ENCODE peak calls at places on chromosomes 13 and 19, in six cellular contexts. One of them, this sample, is unnamed.

GRCh38 chr13:58018020-58018419 is 386.5 kb downstream of the PCDH17 start:
- DNase-seq in SK-N-SH: no peak
- DNase-seq in sigmoid colon: no peak
- DNase-seq in K562: no peak
- DNase-seq in GM23338: no peak
- DNase-seq in endothelial cell of umbilical vein: no peak
- DNase-seq in this sample: no peak

GRCh38 chr19:51094696-51095279 is 12.1 kb upstream of the KLK14 start:
- DNase-seq in SK-N-SH: peak; percentile 89
- DNase-seq in GM23338: peak; percentile 77
- DNase-seq in sigmoid colon: no peak
- DNase-seq in endothelial cell of umbilical vein: peak; percentile 16
- DNase-seq in K562: peak; percentile 85
- DNase-seq in this sample: no peak

GRCh38 chr19:33905473-33905936 is 108.8 kb downstream of the KCTD15 start:
- DNase-seq in endothelial cell of umbilical vein: peak; percentile 51
- DNase-seq in GM23338: peak; percentile 68
- DNase-seq in SK-N-SH: peak; percentile 52
- DNase-seq in K562: no peak
- DNase-seq in sigmoid colon: no peak
- DNase-seq in this sample: no peak

GRCh38 chr19:35222373-35223005 is 6.0 kb downstream of the FAM187B start:
- DNase-seq in GM23338: no peak
- DNase-seq in K562: no peak
- DNase-seq in endothelial cell of umbilical vein: no peak
- DNase-seq in SK-N-SH: no peak
- DNase-seq in sigmoid colon: no peak
- DNase-seq in this sample: no peak

GRCh38 chr13:25214371-25215252 is 42.5 kb upstream of the AMER2 start:
- DNase-seq in sigmoid colon: peak; percentile 83
- DNase-seq in K562: no peak
- DNase-seq in SK-N-SH: no peak
- DNase-seq in GM23338: peak; percentile 50
- DNase-seq in endothelial cell of umbilical vein: no peak
- DNase-seq in this sample: no peak

GRCh38 chr19:55519461-55520311 is 17.2 kb downstream of the SBK2 start:
- DNase-seq in endothelial cell of umbilical vein: no peak
- DNase-seq in SK-N-SH: no peak
- DNase-seq in K562: no peak
- DNase-seq in sigmoid colon: no peak
- DNase-seq in GM23338: no peak
- DNase-seq in this sample: no peak

GRCh38 chr13:94390881-94391280 is 88.6 kb downstream of the DCT start:
- DNase-seq in K562: no peak
- DNase-seq in endothelial cell of umbilical vein: no peak
- DNase-seq in SK-N-SH: no peak
- DNase-seq in GM23338: no peak
- DNase-seq in sigmoid colon: no peak
- DNase-seq in this sample: no peak

GRCh38 chr19:6204212-6204611 is 68.7 kb downstream of the ACSBG2 start:
- DNase-seq in endothelial cell of umbilical vein: no peak
- DNase-seq in GM23338: no peak
- DNase-seq in K562: no peak
- DNase-seq in SK-N-SH: no peak
- DNase-seq in sigmoid colon: peak; percentile 35
- DNase-seq in this sample: no peak

GRCh38 chr19:43781630-43782310 is 997 bp upstream of the KCNN4 start:
- DNase-seq in SK-N-SH: no peak
- DNase-seq in sigmoid colon: no peak
- DNase-seq in K562: no peak
- DNase-seq in endothelial cell of umbilical vein: no peak
- DNase-seq in GM23338: no peak
- DNase-seq in this sample: no peak

DNA sequence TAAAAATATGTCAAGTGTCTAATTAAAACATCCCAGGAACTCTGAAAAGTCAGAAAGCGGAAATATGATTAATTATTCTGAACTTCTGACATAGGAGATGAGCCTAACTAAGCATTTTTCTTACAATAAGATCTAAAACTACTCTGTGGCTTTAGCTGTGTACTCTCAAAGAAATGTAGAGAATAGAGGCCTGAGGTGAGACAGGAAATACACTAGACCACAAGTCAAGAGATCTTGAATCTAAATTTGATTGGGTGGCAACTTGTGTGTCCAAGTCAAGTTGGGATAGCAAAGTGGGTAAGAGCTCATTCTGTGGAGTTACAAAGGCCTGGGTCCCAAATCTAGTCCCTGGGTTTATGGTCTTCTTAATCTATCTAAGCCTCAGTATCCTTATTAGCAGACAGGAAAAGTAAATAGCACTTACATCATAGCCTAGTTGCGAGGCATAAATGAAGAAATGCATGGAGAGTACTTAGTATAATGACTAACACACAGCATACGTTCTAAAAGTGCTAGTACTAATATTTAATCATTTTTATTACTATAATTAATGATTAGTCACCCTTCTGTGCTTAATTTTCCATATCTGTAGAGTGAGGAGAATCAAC is 9.4 kb upstream of the LRRC63 start:
- DNase-seq in GM23338: no peak
- DNase-seq in endothelial cell of umbilical vein: no peak
- DNase-seq in K562: no peak
- DNase-seq in SK-N-SH: no peak
- DNase-seq in sigmoid colon: no peak
- DNase-seq in this sample: no peak
- TF ChIP-seq POLR2AphosphoS5 in GM23338: no peak
- TF ChIP-seq POLR2AphosphoS5 in endothelial cell of umbilical vein: no peak
- TF ChIP-seq POLR2AphosphoS5 in K562: no peak
- TF ChIP-seq POLR2AphosphoS5 in SK-N-SH: no peak
- TF ChIP-seq POLR2AphosphoS5 in sigmoid colon: no peak
- TF ChIP-seq POLR2AphosphoS5 in this sample: no peak

DNA sequence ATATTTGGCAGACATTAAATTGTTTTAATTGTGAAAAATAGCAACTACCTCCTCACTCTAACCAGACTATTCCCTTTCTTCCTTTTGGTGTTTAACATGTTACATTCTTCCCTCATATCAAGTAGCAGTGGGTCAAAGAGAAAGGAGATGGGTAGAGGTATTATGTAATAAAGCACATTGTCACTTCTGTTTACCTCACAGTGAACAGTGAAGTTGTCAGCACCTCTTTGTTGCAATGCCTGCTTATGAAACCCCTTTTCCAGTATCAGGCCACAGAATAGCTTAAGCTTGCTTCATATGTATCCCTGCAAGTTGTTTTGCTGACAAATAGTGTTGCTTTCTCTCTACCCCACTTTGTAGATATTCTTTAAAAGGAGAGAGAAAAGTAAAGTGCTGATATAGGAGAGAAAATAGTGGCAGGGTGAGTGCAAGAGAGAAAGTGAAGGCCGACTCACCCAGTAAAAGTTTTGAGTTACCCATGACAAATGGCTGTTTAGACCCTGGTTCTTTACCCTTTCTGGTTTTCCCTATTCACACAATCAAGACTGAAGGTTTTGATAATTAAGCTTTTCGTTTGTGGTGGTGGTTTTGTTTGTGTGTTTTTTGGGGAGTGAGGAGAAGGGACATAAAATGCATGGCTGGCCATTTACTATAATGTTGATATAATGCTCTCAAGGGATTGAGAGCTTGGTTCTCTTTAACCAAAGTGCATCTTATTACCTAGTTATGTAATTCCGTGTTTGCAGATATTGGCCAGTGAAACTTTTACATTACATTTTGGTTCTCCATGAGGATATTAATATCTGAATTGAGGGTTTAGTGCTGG is 3.7 kb downstream of the ITM2B start:
- DNase-seq in SK-N-SH: no peak
- DNase-seq in GM23338: no peak
- DNase-seq in sigmoid colon: no peak
- DNase-seq in K562: no peak
- DNase-seq in endothelial cell of umbilical vein: peak; percentile 32
- DNase-seq in this sample: no peak
- H3K27ac ChIP-seq in SK-N-SH: no peak overlapping the region
- H3K27ac ChIP-seq in GM23338: peak overlapping the region; percentile 43
- H3K27ac ChIP-seq in sigmoid colon: peak overlapping the region; percentile 99
- H3K27ac ChIP-seq in K562: no peak overlapping the region
- H3K27ac ChIP-seq in endothelial cell of umbilical vein: no peak overlapping the region
- H3K27ac ChIP-seq in this sample: peak overlapping the region; percentile 100

DNA sequence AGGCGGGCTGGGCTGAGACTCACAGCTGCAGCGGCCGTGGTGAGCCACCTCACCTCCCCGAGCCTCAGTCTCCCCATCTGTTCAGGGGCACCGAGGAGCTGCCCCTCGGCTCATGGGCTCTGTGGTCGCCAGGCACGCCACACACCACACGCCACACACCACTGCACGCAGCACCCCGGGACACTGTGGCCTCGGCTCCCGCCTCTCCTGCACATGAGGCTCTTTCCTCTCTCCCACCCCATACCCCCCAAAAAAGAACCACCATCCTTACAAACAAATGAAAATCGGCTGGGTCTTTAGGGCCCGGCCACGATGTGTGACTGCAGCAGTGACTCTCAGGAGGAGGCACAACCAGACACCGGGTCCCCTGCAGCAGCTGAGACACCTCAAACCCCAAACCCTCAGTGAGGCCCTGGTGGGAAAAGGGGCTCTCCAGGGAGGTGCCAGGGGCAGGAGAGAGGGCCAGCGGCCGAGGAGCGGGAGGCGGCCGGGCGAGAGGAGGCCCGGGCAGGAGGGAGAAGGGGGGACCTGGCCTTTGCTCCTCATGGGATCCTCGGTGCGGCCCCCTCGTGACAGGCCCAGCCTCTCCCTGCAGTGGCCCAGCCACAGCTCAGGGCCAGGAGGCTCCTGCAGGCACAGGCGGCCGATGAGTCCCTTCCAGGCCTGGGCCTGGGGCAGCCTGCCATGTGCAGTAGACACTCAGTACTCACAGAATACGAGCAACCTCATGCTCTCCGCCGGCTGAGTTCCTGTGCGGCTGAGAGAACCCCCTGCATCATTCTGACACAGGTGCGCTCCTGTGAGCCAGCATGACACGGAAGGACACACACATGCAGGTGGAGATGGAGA is 66.3 kb downstream of the RASA3 start:
- DNase-seq in SK-N-SH: no peak
- DNase-seq in endothelial cell of umbilical vein: no peak
- DNase-seq in GM23338: no peak
- DNase-seq in sigmoid colon: peak; percentile 82
- DNase-seq in K562: no peak
- DNase-seq in this sample: peak; percentile 85
- H3K4me1 ChIP-seq in SK-N-SH: peaks cover 52% of the 10 kb centered on the region
- H3K4me1 ChIP-seq in endothelial cell of umbilical vein: peaks cover 51% of the 10 kb centered on the region
- H3K4me1 ChIP-seq in GM23338: peaks cover 9% of the 10 kb centered on the region
- H3K4me1 ChIP-seq in sigmoid colon: peaks cover 70% of the 10 kb centered on the region
- H3K4me1 ChIP-seq in K562: peaks cover 48% of the 10 kb centered on the region
- H3K4me1 ChIP-seq in this sample: peaks cover 79% of the 10 kb centered on the region

DNA sequence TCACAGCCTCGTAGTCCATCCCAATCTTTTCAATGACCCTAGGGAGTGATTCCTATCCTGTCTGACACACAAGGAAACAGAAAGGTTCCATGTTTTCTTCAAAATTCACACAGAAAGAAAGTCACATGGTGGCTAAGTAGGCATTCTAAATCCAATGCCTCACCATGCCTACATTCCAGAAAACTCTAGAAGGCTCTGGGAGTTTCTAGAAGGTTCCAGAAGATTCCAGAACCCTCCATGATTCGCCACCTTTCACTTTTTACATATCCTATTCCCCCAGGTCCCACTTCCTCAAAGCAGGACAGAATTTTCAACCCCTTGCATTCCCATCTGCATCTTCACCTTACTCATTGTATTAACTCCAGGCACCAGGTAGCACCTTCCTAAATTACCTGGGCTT is 23.1 kb downstream of the GNG7 start:
- DNase-seq in endothelial cell of umbilical vein: no peak
- DNase-seq in sigmoid colon: no peak
- DNase-seq in GM23338: no peak
- DNase-seq in SK-N-SH: no peak
- DNase-seq in K562: no peak
- DNase-seq in this sample: no peak
- TF ChIP-seq POLR2AphosphoS5 in endothelial cell of umbilical vein: no peak
- TF ChIP-seq POLR2AphosphoS5 in sigmoid colon: no peak
- TF ChIP-seq POLR2AphosphoS5 in GM23338: no peak
- TF ChIP-seq POLR2AphosphoS5 in SK-N-SH: no peak
- TF ChIP-seq POLR2AphosphoS5 in K562: no peak
- TF ChIP-seq POLR2AphosphoS5 in this sample: no peak

DNA sequence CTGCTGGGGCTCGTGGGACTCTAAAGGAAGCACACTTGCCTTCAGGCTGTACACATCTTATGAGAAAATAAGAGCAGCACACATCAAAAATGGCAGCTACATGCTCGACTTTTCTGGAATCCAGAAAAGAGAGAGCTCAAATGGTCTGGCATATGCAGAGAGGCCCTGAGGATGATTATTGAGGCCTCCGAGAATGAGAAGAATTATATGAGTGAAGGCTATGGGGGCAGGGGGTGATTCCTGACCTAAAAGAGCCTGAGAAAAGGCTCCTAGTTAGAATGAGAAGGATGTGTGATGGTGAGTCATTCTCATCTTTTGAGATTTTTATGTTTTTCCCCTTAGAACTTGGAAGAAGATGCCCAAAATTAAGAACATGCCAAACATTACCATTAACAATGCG is 97.1 kb downstream of the HSPH1 start:
- DNase-seq in GM23338: no peak
- DNase-seq in sigmoid colon: no peak
- DNase-seq in K562: no peak
- DNase-seq in SK-N-SH: no peak
- DNase-seq in endothelial cell of umbilical vein: no peak
- DNase-seq in this sample: no peak
- H3K27ac ChIP-seq in GM23338: no peak overlapping the region
- H3K27ac ChIP-seq in sigmoid colon: no peak overlapping the region
- H3K27ac ChIP-seq in K562: no peak overlapping the region
- H3K27ac ChIP-seq in SK-N-SH: no peak overlapping the region
- H3K27ac ChIP-seq in endothelial cell of umbilical vein: no peak overlapping the region
- H3K27ac ChIP-seq in this sample: no peak overlapping the region